ENCODE peak calls at places on chromosomes 6 and 20, in seven cellular contexts. One of them, this sample, is unnamed.

GRCh38 chr6:79872303-79872702 is 75.0 kb downstream of the ELOVL4 start:
- DNase-seq in suprapubic skin: no peak
- DNase-seq in GOT3: no peak
- DNase-seq in activated T-helper 9 cell treated with anti-CD3 and anti-CD28 coated beads, Interleukin-2, amount 50 U/mL, for 16 hours: no peak
- DNase-seq in Right ventricle myocardium inferior: no peak
- DNase-seq in RWPE1: no peak
- DNase-seq in SJSA1: no peak
- DNase-seq in this sample: no peak

GRCh38 chr20:45842169-45842812 is 8.7 kb downstream of the SNX21 start:
- DNase-seq in suprapubic skin: no peak
- DNase-seq in GOT3: no peak
- DNase-seq in activated T-helper 9 cell treated with anti-CD3 and anti-CD28 coated beads, Interleukin-2, amount 50 U/mL, for 16 hours: no peak
- DNase-seq in Right ventricle myocardium inferior: no peak
- DNase-seq in RWPE1: no peak
- DNase-seq in SJSA1: no peak
- DNase-seq in this sample: no peak

GRCh38 chr6:83057705-83058321 is 7.8 kb downstream of the UBE3D start:
- DNase-seq in suprapubic skin: no peak
- DNase-seq in GOT3: no peak
- DNase-seq in activated T-helper 9 cell treated with anti-CD3 and anti-CD28 coated beads, Interleukin-2, amount 50 U/mL, for 16 hours: no peak
- DNase-seq in Right ventricle myocardium inferior: no peak
- DNase-seq in RWPE1: peak; percentile 46
- DNase-seq in SJSA1: peak; percentile 48
- DNase-seq in this sample: no peak

GRCh38 chr6:381742-382461 is 9.7 kb upstream of the IRF4 start:
- DNase-seq in suprapubic skin: no peak
- DNase-seq in GOT3: no peak
- DNase-seq in activated T-helper 9 cell treated with anti-CD3 and anti-CD28 coated beads, Interleukin-2, amount 50 U/mL, for 16 hours: no peak
- DNase-seq in Right ventricle myocardium inferior: peak; percentile 77
- DNase-seq in RWPE1: no peak
- DNase-seq in SJSA1: no peak
- DNase-seq in this sample: no peak

GRCh38 chr20:15967334-15967733 is 605.9 kb downstream of the KIF16B start:
- DNase-seq in suprapubic skin: no peak
- DNase-seq in GOT3: no peak
- DNase-seq in activated T-helper 9 cell treated with anti-CD3 and anti-CD28 coated beads, Interleukin-2, amount 50 U/mL, for 16 hours: no peak
- DNase-seq in Right ventricle myocardium inferior: no peak
- DNase-seq in RWPE1: no peak
- DNase-seq in SJSA1: no peak
- DNase-seq in this sample: no peak

GRCh38 chr6:54958446-54958845 is 111.9 kb downstream of the FAM83B start:
- DNase-seq in suprapubic skin: no peak
- DNase-seq in GOT3: no peak
- DNase-seq in activated T-helper 9 cell treated with anti-CD3 and anti-CD28 coated beads, Interleukin-2, amount 50 U/mL, for 16 hours: no peak
- DNase-seq in Right ventricle myocardium inferior: no peak
- DNase-seq in RWPE1: no peak
- DNase-seq in SJSA1: no peak
- DNase-seq in this sample: no peak

GRCh38 chr20:51695574-51696303 is 72.5 kb downstream of the ATP9A start:
- DNase-seq in suprapubic skin: no peak
- DNase-seq in GOT3: no peak
- DNase-seq in activated T-helper 9 cell treated with anti-CD3 and anti-CD28 coated beads, Interleukin-2, amount 50 U/mL, for 16 hours: no peak
- DNase-seq in Right ventricle myocardium inferior: no peak
- DNase-seq in RWPE1: peak; percentile 28
- DNase-seq in SJSA1: peak; percentile 71
- DNase-seq in this sample: no peak

GRCh38 chr6:84449220-84449619 is 221.8 kb upstream of the CEP162 start:
- DNase-seq in suprapubic skin: no peak
- DNase-seq in GOT3: no peak
- DNase-seq in activated T-helper 9 cell treated with anti-CD3 and anti-CD28 coated beads, Interleukin-2, amount 50 U/mL, for 16 hours: no peak
- DNase-seq in Right ventricle myocardium inferior: no peak
- DNase-seq in RWPE1: no peak
- DNase-seq in SJSA1: no peak
- DNase-seq in this sample: no peak

GRCh38 chr6:111087871-111088667 is 766 bp downstream of the SLC16A10 start:
- DNase-seq in suprapubic skin: no peak
- DNase-seq in GOT3: no peak
- DNase-seq in activated T-helper 9 cell treated with anti-CD3 and anti-CD28 coated beads, Interleukin-2, amount 50 U/mL, for 16 hours: peak; percentile 32
- DNase-seq in Right ventricle myocardium inferior: no peak
- DNase-seq in RWPE1: peak; percentile 18
- DNase-seq in SJSA1: no peak
- DNase-seq in this sample: peak; percentile 63

GRCh38 chr20:18144541-18145099 is 7.0 kb downstream of the KAT14 start:
- DNase-seq in suprapubic skin: no peak
- DNase-seq in GOT3: no peak
- DNase-seq in activated T-helper 9 cell treated with anti-CD3 and anti-CD28 coated beads, Interleukin-2, amount 50 U/mL, for 16 hours: no peak
- DNase-seq in Right ventricle myocardium inferior: no peak
- DNase-seq in RWPE1: peak; percentile 63
- DNase-seq in SJSA1: no peak
- DNase-seq in this sample: no peak

GRCh38 chr6:137805622-137806021 is 61.4 kb upstream of the TNFAIP3 start:
- DNase-seq in suprapubic skin: no peak
- DNase-seq in GOT3: no peak
- DNase-seq in activated T-helper 9 cell treated with anti-CD3 and anti-CD28 coated beads, Interleukin-2, amount 50 U/mL, for 16 hours: no peak
- DNase-seq in Right ventricle myocardium inferior: peak; percentile 46
- DNase-seq in RWPE1: no peak
- DNase-seq in SJSA1: peak; percentile 10
- DNase-seq in this sample: no peak

This sample was measured in CD4-positive, alpha-beta memory T cell.